ENCODE peak calls at places on chromosome X, in eight cellular contexts. One of them, this sample, is unnamed.

GRCh38 chrX:42241421-42241820 is 318.1 kb upstream of the CASK start:
- DNase-seq in heart right ventricle: no peak
- DNase-seq in CD14-positive monocyte: no peak
- DNase-seq in GM10248: no peak
- DNase-seq in endothelial cell: no peak
- DNase-seq in body of pancreas: no peak
- DNase-seq in kidney: no peak
- DNase-seq in tibial artery: no peak
- DNase-seq in this sample: no peak

GRCh38 chrX:46954716-46955115 is 42.5 kb downstream of the JADE3 start:
- DNase-seq in body of pancreas: no peak
- DNase-seq in heart right ventricle: no peak
- DNase-seq in tibial artery: no peak
- DNase-seq in GM10248: no peak
- DNase-seq in kidney: no peak
- DNase-seq in CD14-positive monocyte: no peak
- DNase-seq in endothelial cell: no peak
- DNase-seq in this sample: no peak

GRCh38 chrX:15525664-15526416 is 25.2 kb downstream of the BMX start:
- DNase-seq in kidney: no peak
- DNase-seq in body of pancreas: no peak
- DNase-seq in endothelial cell: no peak
- DNase-seq in heart right ventricle: no peak
- DNase-seq in CD14-positive monocyte: no peak
- DNase-seq in GM10248: no peak
- DNase-seq in tibial artery: no peak
- DNase-seq in this sample: no peak

GRCh38 chrX:102746134-102746584 is 25.6 kb downstream of the GPRASP3 start:
- DNase-seq in heart right ventricle: peak
- DNase-seq in endothelial cell: peak
- DNase-seq in GM10248: no peak
- DNase-seq in tibial artery: no peak
- DNase-seq in body of pancreas: peak
- DNase-seq in kidney: peak
- DNase-seq in CD14-positive monocyte: no peak
- DNase-seq in this sample: no peak

GRCh38 chrX:100411802-100412333 is 1.8 kb upstream of the PCDH19 start:
- DNase-seq in body of pancreas: no peak
- DNase-seq in CD14-positive monocyte: no peak
- DNase-seq in GM10248: peak
- DNase-seq in heart right ventricle: no peak
- DNase-seq in kidney: no peak
- DNase-seq in endothelial cell: no peak
- DNase-seq in tibial artery: no peak
- DNase-seq in this sample: no peak

GRCh38 chrX:55710701-55711100 is 6.8 kb upstream of the RRAGB start:
- DNase-seq in heart right ventricle: peak
- DNase-seq in GM10248: no peak
- DNase-seq in body of pancreas: no peak
- DNase-seq in tibial artery: peak
- DNase-seq in CD14-positive monocyte: no peak
- DNase-seq in endothelial cell: no peak
- DNase-seq in kidney: peak
- DNase-seq in this sample: no peak

GRCh38 chrX:111445485-111445884 is 33.5 kb upstream of the DCX start:
- DNase-seq in heart right ventricle: no peak
- DNase-seq in CD14-positive monocyte: no peak
- DNase-seq in kidney: no peak
- DNase-seq in endothelial cell: peak
- DNase-seq in body of pancreas: no peak
- DNase-seq in tibial artery: no peak
- DNase-seq in GM10248: peak
- DNase-seq in this sample: no peak

GRCh38 chrX:25156323-25156722 is 140.6 kb upstream of the ARX start:
- DNase-seq in tibial artery: no peak
- DNase-seq in heart right ventricle: no peak
- DNase-seq in GM10248: no peak
- DNase-seq in CD14-positive monocyte: no peak
- DNase-seq in kidney: no peak
- DNase-seq in endothelial cell: no peak
- DNase-seq in body of pancreas: no peak
- DNase-seq in this sample: no peak

GRCh38 chrX:12089740-12090139 is 48.5 kb upstream of the FRMPD4 start:
- DNase-seq in GM10248: no peak
- DNase-seq in CD14-positive monocyte: no peak
- DNase-seq in tibial artery: no peak
- DNase-seq in endothelial cell: no peak
- DNase-seq in body of pancreas: no peak
- DNase-seq in heart right ventricle: no peak
- DNase-seq in kidney: no peak
- DNase-seq in this sample: no peak

GRCh38 chrX:101430457-101431078 is 22.5 kb downstream of the HNRNPH2 start:
- DNase-seq in tibial artery: no peak
- DNase-seq in CD14-positive monocyte: no peak
- DNase-seq in kidney: no peak
- DNase-seq in heart right ventricle: no peak
- DNase-seq in body of pancreas: no peak
- DNase-seq in GM10248: no peak
- DNase-seq in endothelial cell: no peak
- DNase-seq in this sample: no peak

GRCh38 chrX:47179221-47179927 is 14.3 kb upstream of the UBA1 start:
- DNase-seq in tibial artery: peak
- DNase-seq in endothelial cell: no peak
- DNase-seq in kidney: peak
- DNase-seq in GM10248: no peak
- DNase-seq in body of pancreas: no peak
- DNase-seq in heart right ventricle: peak
- DNase-seq in CD14-positive monocyte: no peak
- DNase-seq in this sample: no peak

GRCh38 chrX:45196701-45197100 is 4.0 kb downstream of the DIPK2B start:
- DNase-seq in kidney: no peak
- DNase-seq in CD14-positive monocyte: no peak
- DNase-seq in heart right ventricle: no peak
- DNase-seq in endothelial cell: no peak
- DNase-seq in body of pancreas: no peak
- DNase-seq in GM10248: no peak
- DNase-seq in tibial artery: no peak
- DNase-seq in this sample: no peak

GRCh38 chrX:7054219-7055206 is 93.0 kb upstream of the STS start:
- DNase-seq in tibial artery: no peak
- DNase-seq in CD14-positive monocyte: no peak
- DNase-seq in GM10248: no peak
- DNase-seq in kidney: no peak
- DNase-seq in endothelial cell: no peak
- DNase-seq in body of pancreas: no peak
- DNase-seq in heart right ventricle: no peak
- DNase-seq in this sample: no peak

GRCh38 chrX:20802036-20802435 is 535.3 kb upstream of the RPS6KA3 start:
- DNase-seq in body of pancreas: no peak
- DNase-seq in endothelial cell: no peak
- DNase-seq in CD14-positive monocyte: no peak
- DNase-seq in kidney: no peak
- DNase-seq in heart right ventricle: no peak
- DNase-seq in tibial artery: no peak
- DNase-seq in GM10248: no peak
- DNase-seq in this sample: no peak

GRCh38 chrX:1435241-1435900 is 17.3 kb downstream of the ASMTL start:
- DNase-seq in heart right ventricle: no peak
- DNase-seq in endothelial cell: no peak
- DNase-seq in CD14-positive monocyte: peak
- DNase-seq in kidney: peak
- DNase-seq in GM10248: no peak
- DNase-seq in tibial artery: peak
- DNase-seq in body of pancreas: no peak
- DNase-seq in this sample: no peak

GRCh38 chrX:111410451-111410850 is 1.5 kb downstream of the DCX start:
- DNase-seq in GM10248: no peak
- DNase-seq in kidney: no peak
- DNase-seq in tibial artery: no peak
- DNase-seq in heart right ventricle: no peak
- DNase-seq in endothelial cell: no peak
- DNase-seq in body of pancreas: no peak
- DNase-seq in CD14-positive monocyte: no peak
- DNase-seq in this sample: no peak

GRCh38 chrX:131277543-131278115 is 11.5 kb downstream of the IGSF1 start:
- DNase-seq in heart right ventricle: no peak
- DNase-seq in body of pancreas: no peak
- DNase-seq in tibial artery: no peak
- DNase-seq in GM10248: no peak
- DNase-seq in endothelial cell: no peak
- DNase-seq in CD14-positive monocyte: no peak
- DNase-seq in kidney: no peak
- DNase-seq in this sample: no peak

GRCh38 chrX:17839269-17839668 is 21.8 kb downstream of the RAI2 start:
- DNase-seq in body of pancreas: no peak
- DNase-seq in tibial artery: no peak
- DNase-seq in GM10248: no peak
- DNase-seq in heart right ventricle: no peak
- DNase-seq in kidney: no peak
- DNase-seq in endothelial cell: no peak
- DNase-seq in CD14-positive monocyte: no peak
- DNase-seq in this sample: no peak

GRCh38 chrX:3815896-3816664 is 102.6 kb upstream of the PRKX start:
- DNase-seq in kidney: peak
- DNase-seq in heart right ventricle: peak
- DNase-seq in CD14-positive monocyte: no peak
- DNase-seq in tibial artery: peak
- DNase-seq in GM10248: peak
- DNase-seq in endothelial cell: peak
- DNase-seq in body of pancreas: peak
- DNase-seq in this sample: peak

GRCh38 chrX:9957743-9958142 is 9.4 kb upstream of the CLDN34 start:
- DNase-seq in kidney: no peak
- DNase-seq in endothelial cell: no peak
- DNase-seq in heart right ventricle: no peak
- DNase-seq in GM10248: no peak
- DNase-seq in body of pancreas: no peak
- DNase-seq in tibial artery: no peak
- DNase-seq in CD14-positive monocyte: no peak
- DNase-seq in this sample: no peak
- TF ChIP-seq CTCF in kidney: no peak
- TF ChIP-seq CTCF in endothelial cell: no peak
- TF ChIP-seq CTCF in heart right ventricle: no peak
- TF ChIP-seq CTCF in GM10248: no peak
- TF ChIP-seq CTCF in body of pancreas: no peak
- TF ChIP-seq CTCF in tibial artery: no peak
- TF ChIP-seq CTCF in CD14-positive monocyte: no peak
- TF ChIP-seq CTCF in this sample: no peak

GRCh38 chrX:14347523-14347922 is 181.8 kb upstream of the GLRA2 start:
- DNase-seq in heart right ventricle: no peak
- DNase-seq in kidney: no peak
- DNase-seq in GM10248: no peak
- DNase-seq in CD14-positive monocyte: no peak
- DNase-seq in tibial artery: no peak
- DNase-seq in body of pancreas: no peak
- DNase-seq in endothelial cell: no peak
- DNase-seq in this sample: no peak

DNA sequence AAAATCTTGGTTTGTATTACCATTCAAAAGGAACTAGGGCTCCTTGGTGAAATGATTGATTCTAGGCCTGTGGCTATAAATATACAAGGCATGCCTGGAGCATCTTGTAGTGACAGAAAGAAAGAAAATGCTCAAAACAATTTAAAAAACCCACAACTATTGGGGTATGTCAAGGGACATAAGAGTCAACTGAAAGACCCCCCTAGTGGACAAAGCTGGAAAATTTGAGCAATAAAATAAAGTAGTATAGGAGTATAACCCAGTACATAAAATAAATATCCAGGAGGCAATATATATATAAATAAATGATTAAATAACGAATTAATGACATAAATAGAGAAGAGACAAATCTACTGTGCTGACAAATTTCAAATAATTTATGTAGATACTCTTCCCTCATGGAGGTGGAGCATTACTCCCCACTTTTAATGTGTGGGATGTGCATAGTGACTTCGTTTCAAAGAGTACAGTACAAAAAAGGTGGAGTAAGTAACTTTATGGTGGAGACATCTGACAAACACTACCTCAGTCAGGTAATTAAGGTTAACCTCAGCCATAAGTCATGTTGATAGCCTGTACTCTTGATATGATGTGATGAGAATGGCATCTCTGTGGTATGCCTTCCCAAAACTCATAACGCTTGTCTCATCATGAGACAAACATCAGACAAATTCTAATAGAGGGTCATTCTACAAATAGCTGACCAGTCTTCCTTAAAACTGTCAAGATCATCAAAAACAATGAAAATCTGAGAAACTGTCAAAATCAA is 185.0 kb upstream of the GLRA2 start:
- DNase-seq in endothelial cell: no peak
- DNase-seq in heart right ventricle: no peak
- DNase-seq in CD14-positive monocyte: no peak
- DNase-seq in body of pancreas: no peak
- DNase-seq in GM10248: no peak
- DNase-seq in tibial artery: no peak
- DNase-seq in kidney: no peak
- DNase-seq in this sample: no peak
- TF ChIP-seq CTCF in endothelial cell: peak
- TF ChIP-seq CTCF in heart right ventricle: no peak
- TF ChIP-seq CTCF in CD14-positive monocyte: no peak
- TF ChIP-seq CTCF in body of pancreas: no peak
- TF ChIP-seq CTCF in GM10248: no peak
- TF ChIP-seq CTCF in tibial artery: no peak
- TF ChIP-seq CTCF in kidney: no peak
- TF ChIP-seq CTCF in this sample: no peak

GRCh38 chrX:151680805-151681204 is 14.5 kb upstream of the PRRG3 start:
- DNase-seq in kidney: no peak
- DNase-seq in CD14-positive monocyte: no peak
- DNase-seq in body of pancreas: peak
- DNase-seq in heart right ventricle: no peak
- DNase-seq in tibial artery: no peak
- DNase-seq in endothelial cell: peak
- DNase-seq in GM10248: peak
- DNase-seq in this sample: no peak
- TF ChIP-seq CTCF in kidney: peak
- TF ChIP-seq CTCF in CD14-positive monocyte: peak
- TF ChIP-seq CTCF in body of pancreas: peak
- TF ChIP-seq CTCF in heart right ventricle: peak
- TF ChIP-seq CTCF in tibial artery: no peak
- TF ChIP-seq CTCF in endothelial cell: peak
- TF ChIP-seq CTCF in GM10248: peak
- TF ChIP-seq CTCF in this sample: no peak

DNA sequence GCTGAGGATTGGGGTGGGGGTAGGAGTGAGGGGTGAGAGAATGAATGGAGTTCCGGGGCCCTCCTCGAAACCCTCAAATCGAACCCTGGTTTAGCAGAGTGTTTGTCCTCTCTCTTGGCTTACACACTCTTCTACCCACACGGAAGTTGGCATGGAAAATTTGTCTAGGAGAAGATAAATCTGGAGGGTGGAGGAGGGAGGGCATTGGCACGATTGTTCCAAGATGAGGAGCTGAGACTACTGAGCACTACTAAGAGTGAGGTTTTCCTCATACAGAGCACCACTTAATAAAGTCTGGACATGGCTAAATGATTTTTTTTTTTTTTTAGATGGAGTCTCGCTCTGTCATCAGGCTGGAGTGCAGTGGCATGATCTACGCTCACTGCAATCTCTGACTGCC is 33.4 kb downstream of the AKAP4 start:
- DNase-seq in GM10248: no peak
- DNase-seq in kidney: no peak
- DNase-seq in heart right ventricle: no peak
- DNase-seq in CD14-positive monocyte: no peak
- DNase-seq in endothelial cell: no peak
- DNase-seq in body of pancreas: no peak
- DNase-seq in tibial artery: no peak
- DNase-seq in this sample: no peak
- TF ChIP-seq CTCF in GM10248: no peak
- TF ChIP-seq CTCF in kidney: no peak
- TF ChIP-seq CTCF in heart right ventricle: no peak
- TF ChIP-seq CTCF in CD14-positive monocyte: no peak
- TF ChIP-seq CTCF in endothelial cell: no peak
- TF ChIP-seq CTCF in body of pancreas: no peak
- TF ChIP-seq CTCF in tibial artery: no peak
- TF ChIP-seq CTCF in this sample: no peak

This sample was measured in omental fat pad.